ENCODE peak calls at places on chromosome 13, in six cellular contexts. O is mesenchymal stem cell, Q is neuronal stem cell, P is mesendoderm, L is IMR-90, S is H1. W is an unnamed sample.

GRCh38 chr13:33183431-33184130 is 102.0 kb downstream of the STARD13 start:
- DNase-seq in S (no peak), P (no peak), Q (no peak), O (peak; percentile 72), L (peak; percentile 77), W (no peak)

GRCh38 chr13:40152145-40152544 is 496.7 kb downstream of the COG6 start:
- DNase-seq in Q (no peak), S (no peak), O (peak; percentile 65), L (peak; percentile 49), P (no peak), W (no peak)

GRCh38 chr13:108496364-108497215 is 132.8 kb upstream of the MYO16 start:
- DNase-seq in S (no peak), O (peak; percentile 9), Q (peak; percentile 26), L (no peak), P (peak; percentile 51), W (no peak)

GRCh38 chr13:40390290-40391008 is 276.0 kb downstream of the FOXO1 start:
- DNase-seq in P (no peak), S (no peak), Q (peak; percentile 69), L (no peak), O (no peak), W (no peak)

GRCh38 chr13:34913040-34913439 is 29.0 kb upstream of the NBEA start:
- DNase-seq in Q (peak; percentile 27), O (no peak), S (peak; percentile 38), P (peak; percentile 84), L (no peak), W (no peak)

GRCh38 chr13:36131215-36131930 is at the start of gene DCLK1:
- DNase-seq in Q (peak; percentile 56), S (no peak), O (peak; percentile 1), L (no peak), P (peak; percentile 71), W (peak; percentile 31)

GRCh38 chr13:42883771-42884170 is 102.4 kb downstream of the FAM216B start:
- DNase-seq in L (peak; percentile 33), Q (peak; percentile 6), O (peak; percentile 80), S (no peak), P (peak; percentile 78), W (peak; percentile 34)

GRCh38 chr13:50526771-50527567 is 316.5 kb downstream of the DLEU7 start:
- DNase-seq in P (no peak), O (no peak), Q (no peak), S (no peak), L (no peak), W (no peak)

GRCh38 chr13:83372786-83373185 is 509.5 kb downstream of the SLITRK1 start:
- DNase-seq in S (no peak), P (no peak), Q (no peak), L (peak; percentile 10), O (no peak), W (no peak)

GRCh38 chr13:96403241-96403640 is 313.3 kb downstream of the HS6ST3 start:
- DNase-seq in L (no peak), S (no peak), Q (no peak), O (no peak), P (no peak), W (no peak)

GRCh38 chr13:50375792-50376191 is 360.5 kb downstream of the KCNRG start:
- DNase-seq in P (no peak), L (peak; percentile 68), O (peak; percentile 63), S (no peak), Q (no peak), W (no peak)

GRCh38 chr13:114282143-114282685 is 813 bp downstream of the UPF3A start:
- DNase-seq in Q (peak; percentile 69), S (no peak), P (no peak), L (peak; percentile 65), O (peak; percentile 87), W (peak; percentile 78)

GRCh38 chr13:39023316-39023715 is 14.6 kb downstream of the PROSER1 start:
- DNase-seq in P (peak; percentile 84), Q (no peak), L (peak; percentile 69), O (peak; percentile 66), S (no peak), W (peak; percentile 94)

GRCh38 chr13:47835470-47836228 is 165.4 kb downstream of the SUCLA2 start:
- DNase-seq in Q (no peak), P (peak; percentile 16), O (no peak), L (no peak), S (no peak), W (no peak)

GRCh38 chr13:77353980-77354379 is 27.1 kb upstream of the MYCBP2 start:
- DNase-seq in P (no peak), L (no peak), Q (no peak), S (no peak), O (no peak), W (no peak)

GRCh38 chr13:99355267-99356215 is 48.3 kb upstream of the GPR183 start:
- DNase-seq in O (no peak), S (no peak), P (no peak), Q (no peak), L (no peak), W (peak; percentile 65)

GRCh38 chr13:104431895-104432294 is 1365.7 kb upstream of the SLC10A2 start:
- DNase-seq in L (no peak), Q (no peak), O (no peak), P (no peak), S (no peak), W (no peak)

GRCh38 chr13:30569901-30570576 is 47.7 kb upstream of the USPL1 start:
- DNase-seq in Q (no peak), O (peak; percentile 96), P (peak; percentile 69), L (peak; percentile 99), S (peak; percentile 36), W (peak; percentile 56)

GRCh38 chr13:45198041-45198440 is 2.8 kb downstream of the KCTD4 start:
- DNase-seq in S (no peak), L (peak; percentile 39), P (no peak), Q (no peak), O (no peak), W (no peak)

GRCh38 chr13:24888291-24888931 is 124.4 kb downstream of the RNF17 start:
- DNase-seq in S (no peak), O (no peak), Q (no peak), L (no peak), P (no peak), W (no peak)

GRCh38 chr13:65913173-65913572 is 1317.0 kb downstream of the PCDH9 start:
- DNase-seq in O (peak; percentile 67), P (no peak), S (no peak), Q (no peak), L (peak; percentile 86), W (no peak)

GRCh38 chr13:36445278-36445677 is 13.0 kb downstream of the CCNA1 start:
- DNase-seq in L (no peak), S (no peak), P (no peak), O (no peak), Q (no peak), W (no peak)

GRCh38 chr13:108383676-108384075 is 114.2 kb downstream of the TNFSF13B start:
- DNase-seq in P (no peak), O (no peak), L (no peak), Q (no peak), S (no peak), W (no peak)

GRCh38 chr13:100510208-100510997 is 78.2 kb downstream of the GGACT start:
- DNase-seq in Q (no peak), P (peak; percentile 77), L (no peak), O (no peak), S (no peak), W (no peak)

GRCh38 chr13:33763021-33763420 is 54.9 kb upstream of the RFC3 start:
- DNase-seq in P (no peak), Q (no peak), L (no peak), S (no peak), O (no peak), W (no peak)

GRCh38 chr13:98033277-98034247 is 80.1 kb downstream of the IPO5 start:
- DNase-seq in O (peak; percentile 76), P (peak; percentile 74), Q (peak; percentile 24), L (peak; percentile 44), S (no peak), W (peak; percentile 65)

GRCh38 chr13:32905063-32905863 is 111.0 kb upstream of the KL start:
- DNase-seq in L (peak; percentile 3), P (peak; percentile 6), O (no peak), S (no peak), Q (no peak), W (no peak)

GRCh38 chr13:99380402-99380801 is 73.2 kb upstream of the GPR183 start:
- DNase-seq in Q (no peak), O (no peak), S (no peak), L (no peak), P (no peak), W (no peak)

GRCh38 chr13:112760931-112761330 is 71.1 kb downstream of the ATP11A start:
- DNase-seq in P (no peak), L (no peak), S (no peak), O (no peak), Q (no peak), W (no peak)
- H3K4me3 ChIP-seq in P (no peak overlapping the region), L (no peak overlapping the region), S (no peak overlapping the region), O (peak overlapping the region; percentile 77), Q (no peak overlapping the region), W (no peak overlapping the region)

GRCh38 chr13:19862511-19863313 is 737 bp downstream of the ZMYM5 start:
- DNase-seq in O (peak; percentile 57), P (peak; percentile 43), S (no peak), Q (peak; percentile 24), L (peak; percentile 7), W (peak; percentile 47)

GRCh38 chr13:19863323-19864017 is at the start of gene ZMYM5:
- DNase-seq in S (peak; percentile 96), L (peak; percentile 99), O (peak; percentile 99), P (peak; percentile 99), Q (peak; percentile 98), W (peak; percentile 99)

GRCh38 chr13:19861762-19862161 is 1.7 kb downstream of the ZMYM5 start:
- DNase-seq in Q (no peak), S (no peak), L (no peak), P (no peak), O (peak; percentile 23), W (no peak)

GRCh38 chr13:19864018-19864338 is 529 bp upstream of the ZMYM5 start:
- DNase-seq in S (no peak), P (peak; percentile 84), O (peak; percentile 82), L (no peak), Q (peak; percentile 72), W (peak; percentile 33)

GRCh38 chr13:19864339-19865309 is 1.2 kb upstream of the ZMYM5 start:
- DNase-seq in O (peak; percentile 69), Q (peak; percentile 65), S (no peak), P (peak; percentile 86), L (peak; percentile 9), W (peak; percentile 72)
- H3K4ac ChIP-seq in O (peak overlapping the region; percentile 35), Q (peak overlapping the region; percentile 93), S (no peak overlapping the region), P (peak overlapping the region; percentile 82), L (peak overlapping the region; percentile 72), W (peak overlapping the region; percentile 22)

GRCh38 chr13:73198888-73199497 is 140.2 kb downstream of the KLF5 start:
- DNase-seq in S (no peak), P (no peak), Q (no peak), L (no peak), O (no peak), W (no peak)
- H3K79me1 ChIP-seq in S (no peaks in the 10 kb centered on the region), P (no peaks in the 10 kb centered on the region), Q (no peaks in the 10 kb centered on the region), L (no peaks in the 10 kb centered on the region), O (no peaks in the 10 kb centered on the region), W (no peaks in the 10 kb centered on the region)

DNA sequence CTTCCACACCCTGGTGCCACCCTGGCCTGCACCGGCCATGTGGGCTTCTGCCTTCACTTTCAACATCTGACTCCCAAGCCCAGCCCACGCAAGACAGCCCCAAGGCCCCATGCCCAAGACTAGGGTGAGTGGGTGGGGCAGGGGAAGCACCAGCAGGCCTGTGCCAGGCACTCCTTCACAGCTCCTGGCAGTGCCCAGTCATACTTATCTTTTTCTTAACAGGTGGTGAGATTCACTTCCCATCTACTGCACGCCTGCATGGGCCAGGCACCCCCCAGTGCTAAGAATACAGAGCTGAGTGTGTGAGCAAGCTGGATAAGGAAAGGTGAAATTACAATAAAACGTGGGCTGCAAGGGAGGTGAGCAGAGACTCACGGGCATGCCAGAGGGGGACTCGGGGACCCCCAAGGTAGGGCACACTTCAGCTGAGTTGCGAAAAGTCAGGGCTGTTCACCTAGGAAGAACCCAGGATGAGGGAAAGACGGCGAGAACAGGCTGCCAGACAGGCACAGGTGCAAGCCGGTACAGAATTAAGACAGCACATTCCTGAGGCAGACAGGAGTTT is 55.6 kb downstream of the COL4A1 start:
- DNase-seq in Q (no peak), S (no peak), P (no peak), L (no peak), O (no peak), W (no peak)
- H3K4me3 ChIP-seq in Q (no peak overlapping the region), S (no peak overlapping the region), P (no peak overlapping the region), L (no peak overlapping the region), O (no peak overlapping the region), W (no peak overlapping the region)